ENCODE peak calls at places on chromosome 3, in seven cellular contexts. G is body of pancreas; J is HS-5; C is ELR; M is fibroblast of mammary gland; Q is stimulated activated naive CD4-positive, alpha-beta T cell; W is mammary epithelial cell. F is an unnamed sample.

GRCh38 chr3:43964640-43965039 is 273.9 kb downstream of the ABHD5 start:
- DNase-seq in C (no peak), W (no peak), Q (no peak), J (no peak), G (no peak), M (no peak), F (no peak)

GRCh38 chr3:136277634-136278033 is 27.5 kb downstream of the PCCB start:
- DNase-seq in G (peak), J (no peak), C (no peak), W (peak), M (no peak), Q (no peak), F (no peak)

GRCh38 chr3:57731311-57731710 is 24.8 kb upstream of the SLMAP start:
- DNase-seq in C (no peak), G (no peak), M (no peak), W (no peak), J (no peak), Q (no peak), F (no peak)

GRCh38 chr3:126666600-126667528 is 11.9 kb upstream of the TXNRD3 start:
- DNase-seq in G (no peak), C (no peak), J (no peak), M (no peak), Q (no peak), W (no peak), F (no peak)

GRCh38 chr3:194275721-194276120 is 75.4 kb downstream of the CPN2 start:
- DNase-seq in G (no peak), Q (no peak), W (no peak), J (no peak), C (no peak), M (no peak), F (no peak)

GRCh38 chr3:153285982-153286381 is 124.0 kb downstream of the RAP2B start:
- DNase-seq in W (peak), M (no peak), Q (peak), J (no peak), C (peak), G (no peak), F (peak)

GRCh38 chr3:189170559-189170958 is 1.2 kb upstream of the TPRG1 start:
- DNase-seq in J (no peak), W (no peak), M (no peak), G (peak), Q (no peak), C (peak), F (peak)

GRCh38 chr3:142577701-142578308 is 728 bp downstream of the ATR start:
- DNase-seq in J (peak), C (peak), Q (peak), M (peak), W (peak), G (no peak), F (peak)

GRCh38 chr3:128875556-128876120 is 3.8 kb upstream of the ACAD9 start:
- DNase-seq in G (peak), J (no peak), C (peak), W (no peak), M (no peak), Q (peak), F (peak)

GRCh38 chr3:108513961-108514360 is 3.6 kb upstream of the MYH15 start:
- DNase-seq in J (no peak), M (peak), Q (no peak), W (peak), C (peak), G (no peak), F (no peak)

GRCh38 chr3:178100881-178101280 is 435.4 kb upstream of the KCNMB2 start:
- DNase-seq in Q (no peak), J (no peak), C (no peak), W (no peak), G (no peak), M (no peak), F (no peak)

GRCh38 chr3:170321326-170322034 is 36.0 kb upstream of the SKIL start:
- DNase-seq in Q (no peak), M (no peak), G (no peak), C (no peak), W (peak), J (no peak), F (peak)

GRCh38 chr3:181292984-181293383 is 303.4 kb upstream of the DNAJC19 start:
- DNase-seq in M (peak), G (no peak), Q (no peak), J (peak), W (peak), C (peak), F (peak)

GRCh38 chr3:62300617-62301016 is 72.7 kb downstream of the FEZF2 start:
- DNase-seq in G (no peak), Q (no peak), M (no peak), J (no peak), W (no peak), C (no peak), F (no peak)

GRCh38 chr3:144055604-144056003 is 84.0 kb downstream of the DIPK2A start:
- DNase-seq in Q (no peak), J (peak), M (no peak), W (no peak), C (peak), G (no peak), F (peak)

GRCh38 chr3:11603628-11604027 is 40.1 kb downstream of the VGLL4 start:
- DNase-seq in G (peak), M (peak), J (no peak), C (peak), Q (no peak), W (no peak), F (no peak)

GRCh38 chr3:126972866-126973265 is 10.0 kb upstream of the PLXNA1 start:
- DNase-seq in G (no peak), M (no peak), J (no peak), Q (no peak), W (no peak), C (no peak), F (no peak)

GRCh38 chr3:138197058-138197457 is 10.0 kb downstream of the ARMC8 start:
- DNase-seq in W (peak), Q (no peak), J (no peak), C (peak), G (peak), M (peak), F (peak)

GRCh38 chr3:8460815-8461482 is 40.7 kb upstream of the LMCD1 start:
- DNase-seq in Q (no peak), M (peak), J (no peak), C (no peak), W (peak), G (peak), F (no peak)

GRCh38 chr3:28575100-28575747 is 226.6 kb upstream of the AZI2 start:
- DNase-seq in J (no peak), Q (no peak), C (no peak), M (no peak), G (peak), W (no peak), F (no peak)

GRCh38 chr3:186511245-186511644 is 32.9 kb downstream of the CRYGS start:
- DNase-seq in G (no peak), Q (no peak), C (no peak), J (no peak), M (no peak), W (peak), F (peak)

GRCh38 chr3:156892701-156893100 is 66.5 kb downstream of the LEKR1 start:
- DNase-seq in G (no peak), J (peak), C (peak), M (peak), W (peak), Q (no peak), F (peak)

GRCh38 chr3:129359102-129359461 is 69.4 kb downstream of the EFCAB12 start:
- DNase-seq in G (no peak), M (no peak), Q (no peak), C (peak), J (no peak), W (no peak), F (no peak)

GRCh38 chr3:50297896-50298725 is 1.1 kb downstream of the HYAL3 start:
- DNase-seq in C (peak), G (peak), Q (peak), J (no peak), W (no peak), M (no peak), F (no peak)

GRCh38 chr3:132034486-132035464 is at the start of gene CPNE4:
- DNase-seq in W (peak), C (peak), J (peak), M (peak), Q (peak), G (peak), F (peak)

GRCh38 chr3:161409069-161409468 is 37.8 kb upstream of the SPTSSB start:
- DNase-seq in J (no peak), Q (peak), C (peak), M (peak), W (peak), G (peak), F (peak)

GRCh38 chr3:99648091-99648490 is 9.7 kb downstream of the COL8A1 start:
- DNase-seq in M (peak), Q (no peak), G (no peak), J (no peak), W (peak), C (peak), F (peak)

GRCh38 chr3:140420621-140421357 is 257.1 kb upstream of the TRIM42 start:
- DNase-seq in W (no peak), J (no peak), G (peak), Q (no peak), C (no peak), M (peak), F (no peak)

GRCh38 chr3:79297242-79297641 is 470.6 kb downstream of the ROBO1 start:
- DNase-seq in J (peak), G (no peak), M (peak), W (peak), Q (no peak), C (peak), F (peak)

GRCh38 chr3:138939563-138940241 is 7.2 kb downstream of the FOXL2 start:
- DNase-seq in W (no peak), G (no peak), Q (no peak), J (no peak), C (no peak), M (no peak), F (no peak)

GRCh38 chr3:50292159-50292923 is at the start of gene IFRD2:
- DNase-seq in J (peak), C (peak), M (peak), W (peak), Q (peak), G (peak), F (peak)

GRCh38 chr3:139326131-139326530 is 17.7 kb upstream of the MRPS22 start:
- DNase-seq in W (no peak), C (no peak), G (no peak), Q (no peak), M (no peak), J (no peak), F (no peak)

GRCh38 chr3:13145826-13146642 is 72.8 kb upstream of the IQSEC1 start:
- DNase-seq in C (no peak), G (no peak), J (no peak), M (no peak), Q (no peak), W (no peak), F (no peak)

GRCh38 chr3:150341893-150342292 is 66.2 kb upstream of the TSC22D2 start:
- DNase-seq in G (no peak), M (no peak), J (no peak), W (no peak), C (no peak), Q (no peak), F (no peak)

GRCh38 chr3:42063886-42064285 is 27.3 kb upstream of the TRAK1 start:
- DNase-seq in J (peak), W (peak), G (no peak), Q (no peak), C (peak), M (peak), F (peak)

GRCh38 chr3:128854382-128854939 is 25.0 kb upstream of the ACAD9 start:
- DNase-seq in G (peak), C (no peak), W (no peak), M (no peak), Q (no peak), J (no peak), F (no peak)

F was measured in bronchial epithelial cell.